ENCODE peak calls at places on chromosomes 4 and X, in five cellular contexts. One of them, this sample, is unnamed.

GRCh38 chr4:74501579-74501978 is 56.6 kb downstream of the AREG start:
- DNase-seq in activated CD4-positive, alpha-beta T cell treated with anti-CD3 and anti-CD28 coated beads, Interleukin-2, amount 50 U/mL, for 24 hours: no peak
- DNase-seq in left cardiac atrium: no peak
- DNase-seq in iPS-NIHi11: no peak
- DNase-seq in stimulated activated CD4-positive, alpha-beta T cell treated with anti-CD3 and anti-CD28 coated beads, Interleukin-4, amount 100 ng/mL, for 24 hours: no peak
- DNase-seq in this sample: no peak

GRCh38 chr4:141102367-141102766 is 30.9 kb downstream of the RNF150 start:
- DNase-seq in stimulated activated CD4-positive, alpha-beta T cell treated with anti-CD3 and anti-CD28 coated beads, Interleukin-4, amount 100 ng/mL, for 24 hours: no peak
- DNase-seq in left cardiac atrium: no peak
- DNase-seq in activated CD4-positive, alpha-beta T cell treated with anti-CD3 and anti-CD28 coated beads, Interleukin-2, amount 50 U/mL, for 24 hours: no peak
- DNase-seq in iPS-NIHi11: no peak
- DNase-seq in this sample: no peak

GRCh38 chr4:41358626-41359025 is 101.9 kb downstream of the UCHL1 start:
- DNase-seq in iPS-NIHi11: no peak
- DNase-seq in activated CD4-positive, alpha-beta T cell treated with anti-CD3 and anti-CD28 coated beads, Interleukin-2, amount 50 U/mL, for 24 hours: no peak
- DNase-seq in stimulated activated CD4-positive, alpha-beta T cell treated with anti-CD3 and anti-CD28 coated beads, Interleukin-4, amount 100 ng/mL, for 24 hours: no peak
- DNase-seq in left cardiac atrium: peak
- DNase-seq in this sample: peak

GRCh38 chr4:84496356-84497219 is 2.5 kb downstream of the NKX6-1 start:
- DNase-seq in activated CD4-positive, alpha-beta T cell treated with anti-CD3 and anti-CD28 coated beads, Interleukin-2, amount 50 U/mL, for 24 hours: no peak
- DNase-seq in stimulated activated CD4-positive, alpha-beta T cell treated with anti-CD3 and anti-CD28 coated beads, Interleukin-4, amount 100 ng/mL, for 24 hours: no peak
- DNase-seq in left cardiac atrium: peak
- DNase-seq in iPS-NIHi11: peak
- DNase-seq in this sample: no peak

GRCh38 chr4:151797131-151797530 is 36.3 kb upstream of the GATB start:
- DNase-seq in stimulated activated CD4-positive, alpha-beta T cell treated with anti-CD3 and anti-CD28 coated beads, Interleukin-4, amount 100 ng/mL, for 24 hours: no peak
- DNase-seq in activated CD4-positive, alpha-beta T cell treated with anti-CD3 and anti-CD28 coated beads, Interleukin-2, amount 50 U/mL, for 24 hours: no peak
- DNase-seq in left cardiac atrium: no peak
- DNase-seq in iPS-NIHi11: no peak
- DNase-seq in this sample: no peak

GRCh38 chr4:10066206-10066605 is 44.9 kb upstream of the SLC2A9 start:
- DNase-seq in stimulated activated CD4-positive, alpha-beta T cell treated with anti-CD3 and anti-CD28 coated beads, Interleukin-4, amount 100 ng/mL, for 24 hours: no peak
- DNase-seq in iPS-NIHi11: no peak
- DNase-seq in left cardiac atrium: no peak
- DNase-seq in activated CD4-positive, alpha-beta T cell treated with anti-CD3 and anti-CD28 coated beads, Interleukin-2, amount 50 U/mL, for 24 hours: no peak
- DNase-seq in this sample: no peak

GRCh38 chr4:41573458-41574129 is 35.6 kb downstream of the LIMCH1 start:
- DNase-seq in left cardiac atrium: no peak
- DNase-seq in activated CD4-positive, alpha-beta T cell treated with anti-CD3 and anti-CD28 coated beads, Interleukin-2, amount 50 U/mL, for 24 hours: no peak
- DNase-seq in iPS-NIHi11: no peak
- DNase-seq in stimulated activated CD4-positive, alpha-beta T cell treated with anti-CD3 and anti-CD28 coated beads, Interleukin-4, amount 100 ng/mL, for 24 hours: no peak
- DNase-seq in this sample: no peak

GRCh38 chrX:55240788-55241187 is 20.6 kb downstream of the PAGE5 start:
- DNase-seq in stimulated activated CD4-positive, alpha-beta T cell treated with anti-CD3 and anti-CD28 coated beads, Interleukin-4, amount 100 ng/mL, for 24 hours: no peak
- DNase-seq in iPS-NIHi11: no peak
- DNase-seq in activated CD4-positive, alpha-beta T cell treated with anti-CD3 and anti-CD28 coated beads, Interleukin-2, amount 50 U/mL, for 24 hours: no peak
- DNase-seq in left cardiac atrium: no peak
- DNase-seq in this sample: no peak

GRCh38 chr4:73752424-73752823 is 12.1 kb downstream of the CXCL8 start:
- DNase-seq in activated CD4-positive, alpha-beta T cell treated with anti-CD3 and anti-CD28 coated beads, Interleukin-2, amount 50 U/mL, for 24 hours: no peak
- DNase-seq in iPS-NIHi11: no peak
- DNase-seq in left cardiac atrium: no peak
- DNase-seq in stimulated activated CD4-positive, alpha-beta T cell treated with anti-CD3 and anti-CD28 coated beads, Interleukin-4, amount 100 ng/mL, for 24 hours: no peak
- DNase-seq in this sample: no peak

GRCh38 chrX:119004920-119005524 is 30.6 kb downstream of the LONRF3 start:
- DNase-seq in left cardiac atrium: peak
- DNase-seq in activated CD4-positive, alpha-beta T cell treated with anti-CD3 and anti-CD28 coated beads, Interleukin-2, amount 50 U/mL, for 24 hours: no peak
- DNase-seq in stimulated activated CD4-positive, alpha-beta T cell treated with anti-CD3 and anti-CD28 coated beads, Interleukin-4, amount 100 ng/mL, for 24 hours: peak
- DNase-seq in iPS-NIHi11: peak
- DNase-seq in this sample: peak

GRCh38 chr4:173519130-173520101 is 10.6 kb downstream of the HAND2 start:
- DNase-seq in stimulated activated CD4-positive, alpha-beta T cell treated with anti-CD3 and anti-CD28 coated beads, Interleukin-4, amount 100 ng/mL, for 24 hours: no peak
- DNase-seq in iPS-NIHi11: no peak
- DNase-seq in activated CD4-positive, alpha-beta T cell treated with anti-CD3 and anti-CD28 coated beads, Interleukin-2, amount 50 U/mL, for 24 hours: no peak
- DNase-seq in left cardiac atrium: peak
- DNase-seq in this sample: peak

GRCh38 chrX:148530464-148531077 is 30.2 kb downstream of the AFF2 start:
- DNase-seq in iPS-NIHi11: no peak
- DNase-seq in activated CD4-positive, alpha-beta T cell treated with anti-CD3 and anti-CD28 coated beads, Interleukin-2, amount 50 U/mL, for 24 hours: no peak
- DNase-seq in left cardiac atrium: no peak
- DNase-seq in stimulated activated CD4-positive, alpha-beta T cell treated with anti-CD3 and anti-CD28 coated beads, Interleukin-4, amount 100 ng/mL, for 24 hours: peak
- DNase-seq in this sample: no peak

GRCh38 chrX:56788717-56789122 is 59.7 kb downstream of the NBDY start:
- DNase-seq in left cardiac atrium: peak
- DNase-seq in iPS-NIHi11: no peak
- DNase-seq in activated CD4-positive, alpha-beta T cell treated with anti-CD3 and anti-CD28 coated beads, Interleukin-2, amount 50 U/mL, for 24 hours: no peak
- DNase-seq in stimulated activated CD4-positive, alpha-beta T cell treated with anti-CD3 and anti-CD28 coated beads, Interleukin-4, amount 100 ng/mL, for 24 hours: no peak
- DNase-seq in this sample: no peak

GRCh38 chrX:35728481-35728880 is 69.7 kb upstream of the MAGEB16 start:
- DNase-seq in activated CD4-positive, alpha-beta T cell treated with anti-CD3 and anti-CD28 coated beads, Interleukin-2, amount 50 U/mL, for 24 hours: no peak
- DNase-seq in iPS-NIHi11: peak
- DNase-seq in left cardiac atrium: no peak
- DNase-seq in stimulated activated CD4-positive, alpha-beta T cell treated with anti-CD3 and anti-CD28 coated beads, Interleukin-4, amount 100 ng/mL, for 24 hours: no peak
- DNase-seq in this sample: no peak

GRCh38 chrX:85504381-85504780 is 124.9 kb upstream of the POF1B start:
- DNase-seq in activated CD4-positive, alpha-beta T cell treated with anti-CD3 and anti-CD28 coated beads, Interleukin-2, amount 50 U/mL, for 24 hours: no peak
- DNase-seq in stimulated activated CD4-positive, alpha-beta T cell treated with anti-CD3 and anti-CD28 coated beads, Interleukin-4, amount 100 ng/mL, for 24 hours: no peak
- DNase-seq in left cardiac atrium: no peak
- DNase-seq in iPS-NIHi11: no peak
- DNase-seq in this sample: no peak

GRCh38 chr4:27245216-27245615 is 384.6 kb downstream of the STIM2 start:
- DNase-seq in stimulated activated CD4-positive, alpha-beta T cell treated with anti-CD3 and anti-CD28 coated beads, Interleukin-4, amount 100 ng/mL, for 24 hours: no peak
- DNase-seq in left cardiac atrium: no peak
- DNase-seq in activated CD4-positive, alpha-beta T cell treated with anti-CD3 and anti-CD28 coated beads, Interleukin-2, amount 50 U/mL, for 24 hours: no peak
- DNase-seq in iPS-NIHi11: no peak
- DNase-seq in this sample: no peak

GRCh38 chr4:109171098-109171497 is 131.4 kb downstream of the COL25A1 start:
- DNase-seq in activated CD4-positive, alpha-beta T cell treated with anti-CD3 and anti-CD28 coated beads, Interleukin-2, amount 50 U/mL, for 24 hours: no peak
- DNase-seq in left cardiac atrium: no peak
- DNase-seq in stimulated activated CD4-positive, alpha-beta T cell treated with anti-CD3 and anti-CD28 coated beads, Interleukin-4, amount 100 ng/mL, for 24 hours: no peak
- DNase-seq in iPS-NIHi11: no peak
- DNase-seq in this sample: no peak

GRCh38 chr4:108107729-108108382 is 60.9 kb downstream of the LEF1 start:
- DNase-seq in iPS-NIHi11: no peak
- DNase-seq in left cardiac atrium: no peak
- DNase-seq in activated CD4-positive, alpha-beta T cell treated with anti-CD3 and anti-CD28 coated beads, Interleukin-2, amount 50 U/mL, for 24 hours: no peak
- DNase-seq in stimulated activated CD4-positive, alpha-beta T cell treated with anti-CD3 and anti-CD28 coated beads, Interleukin-4, amount 100 ng/mL, for 24 hours: peak
- DNase-seq in this sample: no peak

GRCh38 chr4:82741188-82741587 is 57.4 kb downstream of the SCD5 start:
- DNase-seq in iPS-NIHi11: no peak
- DNase-seq in left cardiac atrium: no peak
- DNase-seq in stimulated activated CD4-positive, alpha-beta T cell treated with anti-CD3 and anti-CD28 coated beads, Interleukin-4, amount 100 ng/mL, for 24 hours: no peak
- DNase-seq in activated CD4-positive, alpha-beta T cell treated with anti-CD3 and anti-CD28 coated beads, Interleukin-2, amount 50 U/mL, for 24 hours: no peak
- DNase-seq in this sample: no peak

GRCh38 chr4:107283587-107284559 is 247.8 kb upstream of the DKK2 start:
- DNase-seq in left cardiac atrium: no peak
- DNase-seq in stimulated activated CD4-positive, alpha-beta T cell treated with anti-CD3 and anti-CD28 coated beads, Interleukin-4, amount 100 ng/mL, for 24 hours: no peak
- DNase-seq in activated CD4-positive, alpha-beta T cell treated with anti-CD3 and anti-CD28 coated beads, Interleukin-2, amount 50 U/mL, for 24 hours: no peak
- DNase-seq in iPS-NIHi11: peak
- DNase-seq in this sample: no peak

GRCh38 chr4:139641218-139641617 is 24.4 kb upstream of the MGST2 start:
- DNase-seq in activated CD4-positive, alpha-beta T cell treated with anti-CD3 and anti-CD28 coated beads, Interleukin-2, amount 50 U/mL, for 24 hours: no peak
- DNase-seq in stimulated activated CD4-positive, alpha-beta T cell treated with anti-CD3 and anti-CD28 coated beads, Interleukin-4, amount 100 ng/mL, for 24 hours: no peak
- DNase-seq in iPS-NIHi11: no peak
- DNase-seq in left cardiac atrium: no peak
- DNase-seq in this sample: no peak

GRCh38 chrX:131816551-131817136 is 206.5 kb upstream of the STK26 start:
- DNase-seq in iPS-NIHi11: no peak
- DNase-seq in stimulated activated CD4-positive, alpha-beta T cell treated with anti-CD3 and anti-CD28 coated beads, Interleukin-4, amount 100 ng/mL, for 24 hours: peak
- DNase-seq in left cardiac atrium: peak
- DNase-seq in activated CD4-positive, alpha-beta T cell treated with anti-CD3 and anti-CD28 coated beads, Interleukin-2, amount 50 U/mL, for 24 hours: no peak
- DNase-seq in this sample: no peak

GRCh38 chrX:103941201-103941975 is 21.0 kb upstream of the TMSB15B start:
- DNase-seq in stimulated activated CD4-positive, alpha-beta T cell treated with anti-CD3 and anti-CD28 coated beads, Interleukin-4, amount 100 ng/mL, for 24 hours: peak
- DNase-seq in activated CD4-positive, alpha-beta T cell treated with anti-CD3 and anti-CD28 coated beads, Interleukin-2, amount 50 U/mL, for 24 hours: no peak
- DNase-seq in iPS-NIHi11: peak
- DNase-seq in left cardiac atrium: no peak
- DNase-seq in this sample: no peak

GRCh38 chr4:128649575-128650205 is 159.8 kb upstream of the JADE1 start:
- DNase-seq in stimulated activated CD4-positive, alpha-beta T cell treated with anti-CD3 and anti-CD28 coated beads, Interleukin-4, amount 100 ng/mL, for 24 hours: no peak
- DNase-seq in activated CD4-positive, alpha-beta T cell treated with anti-CD3 and anti-CD28 coated beads, Interleukin-2, amount 50 U/mL, for 24 hours: no peak
- DNase-seq in left cardiac atrium: no peak
- DNase-seq in iPS-NIHi11: no peak
- DNase-seq in this sample: no peak

GRCh38 chr4:20493761-20494353 is 206.4 kb upstream of the PACRGL start:
- DNase-seq in activated CD4-positive, alpha-beta T cell treated with anti-CD3 and anti-CD28 coated beads, Interleukin-2, amount 50 U/mL, for 24 hours: no peak
- DNase-seq in left cardiac atrium: no peak
- DNase-seq in stimulated activated CD4-positive, alpha-beta T cell treated with anti-CD3 and anti-CD28 coated beads, Interleukin-4, amount 100 ng/mL, for 24 hours: no peak
- DNase-seq in iPS-NIHi11: no peak
- DNase-seq in this sample: no peak

GRCh38 chr4:156336516-156336915 is 382.9 kb upstream of the CTSO start:
- DNase-seq in iPS-NIHi11: no peak
- DNase-seq in left cardiac atrium: no peak
- DNase-seq in stimulated activated CD4-positive, alpha-beta T cell treated with anti-CD3 and anti-CD28 coated beads, Interleukin-4, amount 100 ng/mL, for 24 hours: no peak
- DNase-seq in activated CD4-positive, alpha-beta T cell treated with anti-CD3 and anti-CD28 coated beads, Interleukin-2, amount 50 U/mL, for 24 hours: no peak
- DNase-seq in this sample: no peak

GRCh38 chrX:22999696-23000223 is at the start of gene DDX53:
- DNase-seq in iPS-NIHi11: no peak
- DNase-seq in stimulated activated CD4-positive, alpha-beta T cell treated with anti-CD3 and anti-CD28 coated beads, Interleukin-4, amount 100 ng/mL, for 24 hours: no peak
- DNase-seq in activated CD4-positive, alpha-beta T cell treated with anti-CD3 and anti-CD28 coated beads, Interleukin-2, amount 50 U/mL, for 24 hours: no peak
- DNase-seq in left cardiac atrium: no peak
- DNase-seq in this sample: no peak

GRCh38 chr4:87093443-87094123 is 126.8 kb downstream of the KLHL8 start:
- DNase-seq in activated CD4-positive, alpha-beta T cell treated with anti-CD3 and anti-CD28 coated beads, Interleukin-2, amount 50 U/mL, for 24 hours: no peak
- DNase-seq in left cardiac atrium: no peak
- DNase-seq in iPS-NIHi11: peak
- DNase-seq in stimulated activated CD4-positive, alpha-beta T cell treated with anti-CD3 and anti-CD28 coated beads, Interleukin-4, amount 100 ng/mL, for 24 hours: peak
- DNase-seq in this sample: no peak

GRCh38 chr4:142326181-142326580 is 519.9 kb downstream of the INPP4B start:
- DNase-seq in stimulated activated CD4-positive, alpha-beta T cell treated with anti-CD3 and anti-CD28 coated beads, Interleukin-4, amount 100 ng/mL, for 24 hours: no peak
- DNase-seq in left cardiac atrium: no peak
- DNase-seq in iPS-NIHi11: no peak
- DNase-seq in activated CD4-positive, alpha-beta T cell treated with anti-CD3 and anti-CD28 coated beads, Interleukin-2, amount 50 U/mL, for 24 hours: no peak
- DNase-seq in this sample: no peak

This sample was measured in left ventricle myocardium inferior.